ENCODE peak calls at places on chromosomes 3 and 15, in eight cellular contexts. One of them, this sample, is unnamed.

GRCh38 chr15:59950603-59951388 is 53.3 kb upstream of the FOXB1 start:
- DNase-seq in GM04504: no peak
- DNase-seq in hypothalamus: no peak
- DNase-seq in NCI-H524: no peak
- DNase-seq in A172: no peak
- DNase-seq in activated T-cell treated with anti-CD3 and anti-CD28 coated beads, Interleukin-2, amount 50 U/mL, for 72 hours: no peak
- DNase-seq in amygdala: no peak
- DNase-seq in D721Med: no peak
- DNase-seq in this sample: no peak

GRCh38 chr3:179563298-179563934 is 690 bp downstream of the ACTL6A start:
- DNase-seq in hypothalamus: no peak
- DNase-seq in GM04504: peak
- DNase-seq in NCI-H524: peak
- DNase-seq in A172: peak
- DNase-seq in amygdala: no peak
- DNase-seq in D721Med: no peak
- DNase-seq in activated T-cell treated with anti-CD3 and anti-CD28 coated beads, Interleukin-2, amount 50 U/mL, for 72 hours: peak
- DNase-seq in this sample: peak

GRCh38 chr3:23785097-23785645 is 20.6 kb upstream of the UBE2E1 start:
- DNase-seq in hypothalamus: no peak
- DNase-seq in amygdala: no peak
- DNase-seq in A172: no peak
- DNase-seq in activated T-cell treated with anti-CD3 and anti-CD28 coated beads, Interleukin-2, amount 50 U/mL, for 72 hours: no peak
- DNase-seq in D721Med: no peak
- DNase-seq in NCI-H524: no peak
- DNase-seq in GM04504: no peak
- DNase-seq in this sample: no peak

GRCh38 chr15:63385911-63386531 is 4.4 kb upstream of the CA12 start:
- DNase-seq in A172: no peak
- DNase-seq in hypothalamus: no peak
- DNase-seq in D721Med: no peak
- DNase-seq in GM04504: no peak
- DNase-seq in amygdala: no peak
- DNase-seq in NCI-H524: no peak
- DNase-seq in activated T-cell treated with anti-CD3 and anti-CD28 coated beads, Interleukin-2, amount 50 U/mL, for 72 hours: no peak
- DNase-seq in this sample: no peak

GRCh38 chr3:146162561-146162960 is 1.6 kb upstream of the PLOD2 start:
- DNase-seq in NCI-H524: no peak
- DNase-seq in GM04504: no peak
- DNase-seq in D721Med: no peak
- DNase-seq in hypothalamus: no peak
- DNase-seq in A172: no peak
- DNase-seq in activated T-cell treated with anti-CD3 and anti-CD28 coated beads, Interleukin-2, amount 50 U/mL, for 72 hours: no peak
- DNase-seq in amygdala: no peak
- DNase-seq in this sample: no peak

GRCh38 chr3:178443634-178444033 is 92.6 kb upstream of the KCNMB2 start:
- DNase-seq in D721Med: no peak
- DNase-seq in amygdala: no peak
- DNase-seq in activated T-cell treated with anti-CD3 and anti-CD28 coated beads, Interleukin-2, amount 50 U/mL, for 72 hours: no peak
- DNase-seq in hypothalamus: no peak
- DNase-seq in GM04504: no peak
- DNase-seq in A172: no peak
- DNase-seq in NCI-H524: no peak
- DNase-seq in this sample: no peak

GRCh38 chr15:40483919-40484318 is 13.1 kb downstream of the CHST14 start:
- DNase-seq in hypothalamus: no peak
- DNase-seq in activated T-cell treated with anti-CD3 and anti-CD28 coated beads, Interleukin-2, amount 50 U/mL, for 72 hours: no peak
- DNase-seq in NCI-H524: no peak
- DNase-seq in A172: no peak
- DNase-seq in GM04504: no peak
- DNase-seq in amygdala: no peak
- DNase-seq in D721Med: no peak
- DNase-seq in this sample: no peak

GRCh38 chr3:129622418-129622872 is 16.0 kb upstream of the PLXND1 start:
- DNase-seq in hypothalamus: no peak
- DNase-seq in activated T-cell treated with anti-CD3 and anti-CD28 coated beads, Interleukin-2, amount 50 U/mL, for 72 hours: no peak
- DNase-seq in D721Med: peak
- DNase-seq in A172: no peak
- DNase-seq in amygdala: no peak
- DNase-seq in GM04504: no peak
- DNase-seq in NCI-H524: no peak
- DNase-seq in this sample: peak

This sample was measured in colonic mucosa.